ENCODE peak calls at places on chromosomes 5 and 9, in six cellular contexts. B is HCT116, J is mammary epithelial cell, N is keratinocyte, E is GM12878, P is astrocyte. Y is an unnamed sample.

GRCh38 chr5:31854625-31855526 is 215.9 kb downstream of the PDZD2 start:
- DNase-seq in N (no peak), J (peak), E (no peak), P (peak), B (no peak), Y (peak)

GRCh38 chr5:43627028-43627427 is 24.0 kb downstream of the NNT start:
- DNase-seq in N (no peak), B (peak), P (no peak), E (no peak), J (peak), Y (peak)

GRCh38 chr5:90020575-90021535 is 388.7 kb downstream of the CETN3 start:
- DNase-seq in P (peak), E (peak), J (peak), N (no peak), B (peak), Y (peak)

GRCh38 chr5:78009937-78010527 is 233.9 kb upstream of the TBCA start:
- DNase-seq in E (no peak), J (no peak), P (peak), N (no peak), B (no peak), Y (peak)

GRCh38 chr9:83199240-83199639 is 136.3 kb upstream of the RASEF start:
- DNase-seq in B (peak), E (no peak), N (no peak), P (peak), J (peak), Y (peak)

GRCh38 chr5:154444559-154445421 is 1.0 kb upstream of the SAP30L start:
- DNase-seq in B (no peak), N (no peak), E (no peak), P (no peak), J (peak), Y (peak)

GRCh38 chr5:35939639-35940038 is 1.2 kb upstream of the CAPSL start:
- DNase-seq in J (no peak), P (no peak), B (no peak), N (no peak), E (no peak), Y (no peak)

GRCh38 chr5:5424736-5425135 is 2.3 kb downstream of the ICE1 start:
- DNase-seq in P (peak), B (no peak), J (no peak), N (no peak), E (no peak), Y (no peak)

GRCh38 chr9:1837453-1838084 is 177.6 kb upstream of the SMARCA2 start:
- DNase-seq in N (no peak), P (no peak), E (peak), J (peak), B (no peak), Y (no peak)

GRCh38 chr5:105573575-105573974 is 2011.0 kb upstream of the NUDT12 start:
- DNase-seq in E (no peak), J (no peak), P (no peak), N (no peak), B (no peak), Y (no peak)

GRCh38 chr5:179232091-179232490 is 113.2 kb downstream of the ADAMTS2 start:
- DNase-seq in B (no peak), N (no peak), E (no peak), P (no peak), J (no peak), Y (peak)

GRCh38 chr5:52743012-52743411 is 44.7 kb upstream of the ITGA1 start:
- DNase-seq in J (no peak), E (no peak), P (no peak), B (no peak), N (no peak), Y (no peak)

GRCh38 chr5:179192891-179193470 is 132.8 kb downstream of the ZNF354C start:
- DNase-seq in N (no peak), E (no peak), B (no peak), J (no peak), P (no peak), Y (peak)

GRCh38 chr9:111094433-111095421 is 56.5 kb upstream of the LPAR1 start:
- DNase-seq in P (peak), E (peak), N (no peak), B (no peak), J (peak), Y (no peak)

DNA sequence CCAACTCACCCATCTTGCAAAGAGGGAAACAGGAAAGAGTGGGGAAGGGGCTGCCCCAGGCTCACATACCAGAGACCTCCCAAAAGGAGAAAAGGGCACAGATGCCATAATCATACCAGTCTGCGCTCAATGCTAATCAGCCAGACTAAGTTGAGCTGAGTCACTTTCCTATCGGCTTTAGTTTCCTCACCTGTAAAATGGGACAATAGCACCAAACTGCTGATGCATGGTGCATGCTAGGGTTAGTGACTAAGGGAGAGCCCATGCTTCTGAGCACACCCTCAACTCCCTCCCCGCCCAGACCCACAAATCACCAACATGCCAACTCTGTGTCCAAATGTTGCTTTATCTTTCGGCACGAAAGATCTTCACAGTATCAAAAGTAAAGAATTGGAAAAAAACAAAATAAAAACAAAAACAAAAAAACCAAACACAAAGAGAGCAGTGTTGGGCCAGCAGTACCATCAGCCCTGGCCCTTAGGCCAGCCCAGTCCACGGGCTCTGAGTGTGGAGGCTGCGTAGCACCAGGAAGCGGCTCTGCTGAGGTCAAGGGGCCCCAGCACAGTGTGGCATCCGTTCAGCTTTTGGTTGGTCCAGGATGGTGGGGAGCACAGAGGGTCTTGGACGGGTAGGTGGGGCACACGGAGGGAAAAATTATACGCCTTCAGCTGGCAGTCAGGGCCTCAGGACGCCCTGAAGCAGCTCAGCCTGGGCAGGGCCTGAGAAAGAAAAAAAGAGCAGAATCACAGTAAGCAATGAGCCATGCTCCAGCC is 2.9 kb upstream of the DDX41 start:
- DNase-seq in P (no peak), N (no peak), E (no peak), J (no peak), B (no peak), Y (peak)
- H3K4me2 ChIP-seq in P (peak), N (no peak), E (no peak), J (no peak), B (peak), Y (no peak)

GRCh38 chr9:136624184-136624951 is 38.3 kb upstream of the EGFL7 start:
- DNase-seq in J (peak), E (no peak), N (no peak), P (no peak), B (no peak), Y (peak)

GRCh38 chr9:136623016-136623848 is 39.5 kb upstream of the EGFL7 start:
- DNase-seq in P (no peak), B (no peak), J (peak), N (no peak), E (no peak), Y (no peak)

GRCh38 chr9:136625101-136626065 is 37.3 kb upstream of the EGFL7 start:
- DNase-seq in J (peak), B (no peak), N (no peak), P (peak), E (no peak), Y (peak)

GRCh38 chr9:136622538-136622948 is 40.2 kb upstream of the EGFL7 start:
- DNase-seq in N (peak), B (no peak), E (no peak), P (no peak), J (peak), Y (no peak)

DNA sequence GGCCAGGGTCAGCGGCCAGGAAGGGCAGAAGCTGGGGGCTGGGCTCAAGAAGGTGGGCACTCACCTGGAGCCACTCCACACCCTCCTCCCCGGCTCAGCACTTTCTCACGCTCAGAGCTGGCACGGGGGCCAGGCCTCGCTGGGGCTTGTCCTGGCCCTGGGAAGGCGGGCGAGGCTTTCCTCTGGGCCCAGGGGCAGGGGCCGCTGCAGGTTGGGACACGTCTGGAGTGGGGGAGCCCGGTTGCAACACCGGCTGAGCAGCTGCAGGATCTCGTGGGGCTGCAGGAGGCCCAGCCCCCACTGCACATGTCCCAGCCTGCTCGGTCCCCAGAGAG is 38.9 kb upstream of the EGFL7 start:
- DNase-seq in P (no peak), B (no peak), N (peak), J (peak), E (no peak), Y (no peak)
- TF ChIP-seq CTCF in P (no peak), B (no peak), N (no peak), J (no peak), E (no peak), Y (no peak)

GRCh38 chr5:65828022-65828421 is 98.4 kb upstream of the ERBIN start:
- DNase-seq in P (no peak), B (no peak), N (no peak), J (no peak), E (no peak), Y (no peak)
- H2AFZ ChIP-seq in P (no peak), B (no peak), N (no peak), J (no peak), E (no peak), Y (no peak)

GRCh38 chr5:74261906-74262305 is 378.6 kb downstream of the ENC1 start:
- DNase-seq in J (no peak), B (no peak), N (no peak), P (no peak), E (no peak), Y (no peak)
- H3K4me2 ChIP-seq in J (no peak), B (no peak), N (no peak), P (no peak), E (no peak), Y (no peak)

DNA sequence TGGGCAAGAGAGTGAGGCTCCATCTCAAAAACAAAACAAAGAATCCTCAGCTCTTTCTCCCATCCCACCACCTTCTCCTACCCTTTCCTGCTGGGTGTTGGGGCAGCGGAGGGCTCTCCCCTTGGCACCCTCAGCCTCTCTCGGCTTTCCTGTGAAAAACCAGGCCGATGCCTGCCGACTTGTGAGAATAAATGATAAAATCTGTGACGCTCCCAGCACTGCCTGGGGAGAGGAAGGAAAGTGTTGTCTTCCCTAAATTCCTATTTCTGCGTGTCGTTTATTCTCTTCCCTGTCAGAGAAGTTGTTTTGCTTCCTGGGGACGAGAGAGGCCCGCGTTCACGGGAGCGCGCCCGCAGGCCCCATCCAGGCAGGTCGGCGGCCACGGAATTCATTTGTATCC is 19.7 kb downstream of the NEK6 start:
- DNase-seq in E (no peak), P (no peak), B (no peak), N (no peak), J (no peak), Y (no peak)
- TF ChIP-seq CTCF in E (no peak), P (no peak), B (no peak), N (no peak), J (no peak), Y (no peak)

GRCh38 chr5:132354828-132355765 is 14.4 kb upstream of the SLC22A5 start:
- DNase-seq in N (no peak), J (no peak), E (no peak), B (no peak), P (no peak), Y (no peak)
- H2AFZ ChIP-seq in N (no peak), J (no peak), E (no peak), B (no peak), P (no peak), Y (no peak)

GRCh38 chr9:137156567-137157375 is 13.1 kb downstream of the LRRC26 start:
- DNase-seq in E (no peak), J (no peak), B (no peak), P (no peak), N (peak), Y (no peak)
- H3K4me2 ChIP-seq in E (peak), J (peak), B (no peak), P (peak), N (peak), Y (peak)

GRCh38 chr9:114263853-114264510 is 58.9 kb upstream of the ORM1 start:
- DNase-seq in E (no peak), J (no peak), P (no peak), B (no peak), N (no peak), Y (peak)
- TF ChIP-seq CTCF in E (no peak), J (no peak), P (no peak), B (peak), N (no peak), Y (no peak)